ENCODE peak calls at places on chromosome 9, in ten cellular contexts. C is type B pancreatic cell; H is IMR-90; N is stimulated activated CD8-positive, alpha-beta memory T cell treated with anti-CD3 and anti-CD28 coated beads, Interleukin-4, amount 100 ng/mL, for 4 hours; S is T follicular helper cell; G is bronchial epithelial cell; R is progenitor cell of endocrine pancreas; M is GDM1; T is RPMI8226; F is fibroblast of mammary gland. Z is an unnamed sample.

GRCh38 chr9:31272456-31273295 is 1111.8 kb upstream of the ACO1 start:
- DNase-seq in C (no peak), H (no peak), N (no peak), S (no peak), G (peak), R (no peak), M (no peak), T (no peak), F (no peak), Z (no peak)

GRCh38 chr9:36193049-36193448 is 2.3 kb downstream of the CLTA start:
- DNase-seq in C (no peak), H (peak), N (no peak), S (no peak), G (no peak), R (no peak), M (no peak), T (no peak), F (no peak), Z (peak)

GRCh38 chr9:76756273-76756650 is 8.0 kb upstream of the PCA3 start:
- DNase-seq in C (no peak), H (peak), N (no peak), S (no peak), G (no peak), R (no peak), M (no peak), T (peak), F (peak), Z (peak)

GRCh38 chr9:110048473-110048975 is 159.4 kb downstream of the C9orf152 start:
- DNase-seq in C (peak), H (peak), N (peak), S (peak), G (peak), R (peak), M (no peak), T (peak), F (peak), Z (peak)

GRCh38 chr9:136084191-136084944 is 10.7 kb downstream of the NACC2 start:
- DNase-seq in C (no peak), H (no peak), N (no peak), S (no peak), G (no peak), R (no peak), M (no peak), T (no peak), F (no peak), Z (no peak)

GRCh38 chr9:108212179-108212578 is 643.6 kb downstream of the ACTL7B start:
- DNase-seq in C (no peak), H (no peak), N (no peak), S (no peak), G (no peak), R (no peak), M (no peak), T (no peak), F (peak), Z (peak)

GRCh38 chr9:4038182-4038723 is 261.6 kb downstream of the GLIS3 start:
- DNase-seq in C (no peak), H (peak), N (no peak), S (no peak), G (peak), R (no peak), M (no peak), T (no peak), F (peak), Z (peak)

GRCh38 chr9:110599468-110599867 is 19.9 kb upstream of the SVEP1 start:
- DNase-seq in C (no peak), H (peak), N (no peak), S (no peak), G (no peak), R (no peak), M (no peak), T (no peak), F (no peak), Z (no peak)

GRCh38 chr9:5310851-5311250 is 6.3 kb upstream of the RLN2 start:
- DNase-seq in C (no peak), H (no peak), N (no peak), S (no peak), G (no peak), R (no peak), M (no peak), T (no peak), F (no peak), Z (no peak)

GRCh38 chr9:93209576-93210323 is 25.8 kb downstream of the WNK2 start:
- DNase-seq in C (no peak), H (no peak), N (no peak), S (no peak), G (no peak), R (no peak), M (no peak), T (no peak), F (no peak), Z (no peak)

GRCh38 chr9:90458485-90458884 is 184.1 kb downstream of the DIRAS2 start:
- DNase-seq in C (no peak), H (no peak), N (no peak), S (no peak), G (no peak), R (peak), M (no peak), T (no peak), F (no peak), Z (peak)

GRCh38 chr9:132589148-132590036 is 7.0 kb downstream of the BARHL1 start:
- DNase-seq in C (no peak), H (no peak), N (no peak), S (no peak), G (no peak), R (no peak), M (no peak), T (no peak), F (no peak), Z (no peak)

GRCh38 chr9:125649315-125649714 is 57.7 kb downstream of the MAPKAP1 start:
- DNase-seq in C (no peak), H (peak), N (no peak), S (no peak), G (peak), R (no peak), M (peak), T (no peak), F (peak), Z (peak)

GRCh38 chr9:599933-600461 is 241.5 kb upstream of the DMRT1 start:
- DNase-seq in C (no peak), H (no peak), N (no peak), S (no peak), G (no peak), R (no peak), M (no peak), T (no peak), F (no peak), Z (no peak)

GRCh38 chr9:115015018-115015635 is 84.7 kb upstream of the TNFSF8 start:
- DNase-seq in C (no peak), H (peak), N (no peak), S (no peak), G (peak), R (peak), M (no peak), T (no peak), F (peak), Z (peak)

GRCh38 chr9:35350212-35350611 is 139.7 kb upstream of the RUSC2 start:
- DNase-seq in C (no peak), H (no peak), N (no peak), S (no peak), G (no peak), R (no peak), M (no peak), T (no peak), F (no peak), Z (no peak)

GRCh38 chr9:79215819-79216218 is 355.9 kb upstream of the TLE4 start:
- DNase-seq in C (no peak), H (peak), N (no peak), S (no peak), G (no peak), R (no peak), M (no peak), T (no peak), F (peak), Z (peak)

GRCh38 chr9:93684161-93684765 is 107.9 kb downstream of the PHF2 start:
- DNase-seq in C (peak), H (no peak), N (no peak), S (no peak), G (no peak), R (peak), M (no peak), T (no peak), F (no peak), Z (no peak)

GRCh38 chr9:136973618-136974617 is 3.4 kb upstream of the PTGDS start:
- DNase-seq in C (no peak), H (no peak), N (no peak), S (no peak), G (no peak), R (no peak), M (no peak), T (no peak), F (no peak), Z (no peak)

GRCh38 chr9:4836676-4837075 is 43.9 kb downstream of the RCL1 start:
- DNase-seq in C (no peak), H (peak), N (no peak), S (no peak), G (no peak), R (no peak), M (no peak), T (no peak), F (peak), Z (no peak)

GRCh38 chr9:127637322-127637847 is 25.3 kb downstream of the STXBP1 start:
- DNase-seq in C (no peak), H (peak), N (no peak), S (no peak), G (peak), R (no peak), M (no peak), T (no peak), F (peak), Z (peak)

GRCh38 chr9:82488702-82489578 is 500.4 kb downstream of the SPATA31D1 start:
- DNase-seq in C (no peak), H (peak), N (no peak), S (no peak), G (peak), R (no peak), M (no peak), T (no peak), F (peak), Z (peak)

GRCh38 chr9:73133042-73133651 is 18.5 kb upstream of the ANXA1 start:
- DNase-seq in C (no peak), H (no peak), N (no peak), S (no peak), G (no peak), R (no peak), M (no peak), T (no peak), F (no peak), Z (no peak)

GRCh38 chr9:91150273-91151013 is 211.3 kb downstream of the AUH start:
- DNase-seq in C (no peak), H (no peak), N (no peak), S (no peak), G (no peak), R (no peak), M (no peak), T (no peak), F (no peak), Z (no peak)

GRCh38 chr9:74282526-74283253 is 214.4 kb upstream of the RORB start:
- DNase-seq in C (no peak), H (no peak), N (no peak), S (no peak), G (no peak), R (no peak), M (no peak), T (no peak), F (no peak), Z (no peak)